ENCODE peak calls at places on chromosomes 6 and 20, in four cellular contexts. One of them, this sample, is unnamed. For H3K4me1, the result is how much of the 10 kb centered on the place peaks cover.

GRCh38 chr6:25084508-25084833 is 148.7 kb upstream of the RIPOR2 start:
- DNase-seq in transverse colon: no peak
- DNase-seq in H9: no peak
- DNase-seq in adipocyte: no peak
- DNase-seq in this sample: no peak

GRCh38 chr20:35009665-35010328 is 54.1 kb downstream of the MYH7B start:
- DNase-seq in transverse colon: no peak
- DNase-seq in H9: peak
- DNase-seq in adipocyte: no peak
- DNase-seq in this sample: no peak

GRCh38 chr6:137489410-137490371 is 4.5 kb downstream of the OLIG3 start:
- DNase-seq in transverse colon: no peak
- DNase-seq in H9: peak
- DNase-seq in adipocyte: no peak
- DNase-seq in this sample: no peak

GRCh38 chr20:36063916-36064660 is 90.5 kb upstream of the EPB41L1 start:
- DNase-seq in transverse colon: no peak
- DNase-seq in H9: no peak
- DNase-seq in adipocyte: peak
- DNase-seq in this sample: peak

GRCh38 chr6:32111424-32112066 is 2.4 kb upstream of the TNXB start:
- DNase-seq in transverse colon: no peak
- DNase-seq in H9: no peak
- DNase-seq in adipocyte: no peak
- DNase-seq in this sample: no peak

GRCh38 chr6:52999456-52999855 is 4.4 kb upstream of the GSTA4 start:
- DNase-seq in transverse colon: no peak
- DNase-seq in H9: no peak
- DNase-seq in adipocyte: no peak
- DNase-seq in this sample: no peak

GRCh38 chr6:16769986-16770376 is 8.7 kb upstream of the ATXN1 start:
- DNase-seq in transverse colon: no peak
- DNase-seq in H9: no peak
- DNase-seq in adipocyte: peak
- DNase-seq in this sample: no peak

GRCh38 chr20:62702886-62703852 is 5.5 kb upstream of the NTSR1 start:
- DNase-seq in transverse colon: no peak
- DNase-seq in H9: no peak
- DNase-seq in adipocyte: peak
- DNase-seq in this sample: no peak

GRCh38 chr20:62914970-62915457 is 11.3 kb downstream of the DIDO1 start:
- DNase-seq in transverse colon: no peak
- DNase-seq in H9: peak
- DNase-seq in adipocyte: peak
- DNase-seq in this sample: peak

GRCh38 chr6:35739645-35740517 is 3.0 kb downstream of the ARMC12 start:
- DNase-seq in transverse colon: no peak
- DNase-seq in H9: peak
- DNase-seq in adipocyte: no peak
- DNase-seq in this sample: peak

GRCh38 chr6:52598123-52598823 is 21.4 kb upstream of the TRAM2 start:
- DNase-seq in transverse colon: peak
- DNase-seq in H9: peak
- DNase-seq in adipocyte: peak
- DNase-seq in this sample: peak

GRCh38 chr20:45970646-45971424 is 1.2 kb downstream of the ZNF335 start:
- DNase-seq in transverse colon: peak
- DNase-seq in H9: peak
- DNase-seq in adipocyte: peak
- DNase-seq in this sample: peak

GRCh38 chr6:89430563-89430962 is 2.4 kb upstream of the ANKRD6 start:
- DNase-seq in transverse colon: no peak
- DNase-seq in H9: no peak
- DNase-seq in adipocyte: no peak
- DNase-seq in this sample: no peak

GRCh38 chr6:53979468-53980067 is 131.7 kb upstream of the MLIP start:
- DNase-seq in transverse colon: no peak
- DNase-seq in H9: no peak
- DNase-seq in adipocyte: peak
- DNase-seq in this sample: peak

GRCh38 chr6:1864496-1864895 is 254.8 kb downstream of the FOXC1 start:
- DNase-seq in transverse colon: no peak
- DNase-seq in H9: no peak
- DNase-seq in adipocyte: peak
- DNase-seq in this sample: no peak

GRCh38 chr6:13814938-13815575 is 700 bp upstream of the MCUR1 start:
- DNase-seq in transverse colon: no peak
- DNase-seq in H9: no peak
- DNase-seq in adipocyte: no peak
- DNase-seq in this sample: no peak

GRCh38 chr6:168865-169455 is 123.3 kb upstream of the DUSP22 start:
- DNase-seq in transverse colon: no peak
- DNase-seq in H9: no peak
- DNase-seq in adipocyte: peak
- DNase-seq in this sample: peak

GRCh38 chr20:63643966-63644365 is 9.3 kb downstream of the STMN3 start:
- DNase-seq in transverse colon: no peak
- DNase-seq in H9: no peak
- DNase-seq in adipocyte: no peak
- DNase-seq in this sample: no peak

GRCh38 chr6:9428416-9429172 is 986.3 kb downstream of the TFAP2A start:
- DNase-seq in transverse colon: no peak
- DNase-seq in H9: no peak
- DNase-seq in adipocyte: peak
- DNase-seq in this sample: no peak

GRCh38 chr6:29762781-29763214 is 39.6 kb downstream of the HLA-F start:
- DNase-seq in transverse colon: no peak
- DNase-seq in H9: no peak
- DNase-seq in adipocyte: peak
- DNase-seq in this sample: no peak

GRCh38 chr20:23782366-23782983 is 31.7 kb upstream of the CST1 start:
- DNase-seq in transverse colon: no peak
- DNase-seq in H9: peak
- DNase-seq in adipocyte: peak
- DNase-seq in this sample: peak

GRCh38 chr6:169861431-169862045 is 110.1 kb downstream of the ERMARD start:
- DNase-seq in transverse colon: no peak
- DNase-seq in H9: no peak
- DNase-seq in adipocyte: no peak
- DNase-seq in this sample: no peak

GRCh38 chr6:135475292-135475886 is 22.2 kb downstream of the AHI1 start:
- DNase-seq in transverse colon: no peak
- DNase-seq in H9: no peak
- DNase-seq in adipocyte: peak
- DNase-seq in this sample: no peak

GRCh38 chr6:134288538-134289203 is 29.2 kb downstream of the SGK1 start:
- DNase-seq in transverse colon: no peak
- DNase-seq in H9: no peak
- DNase-seq in adipocyte: peak
- DNase-seq in this sample: no peak

GRCh38 chr20:23386304-23387117 is 24.5 kb downstream of the GZF1 start:
- DNase-seq in transverse colon: no peak
- DNase-seq in H9: no peak
- DNase-seq in adipocyte: no peak
- DNase-seq in this sample: no peak

GRCh38 chr6:45667766-45668165 is 290.0 kb upstream of the SUPT3H start:
- DNase-seq in transverse colon: no peak
- DNase-seq in H9: no peak
- DNase-seq in adipocyte: no peak
- DNase-seq in this sample: no peak

GRCh38 chr6:170181338-170181690 is 109.6 kb downstream of the DLL1 start:
- DNase-seq in transverse colon: no peak
- DNase-seq in H9: no peak
- DNase-seq in adipocyte: no peak
- DNase-seq in this sample: no peak

GRCh38 chr6:122461885-122462284 is 9.7 kb downstream of the SERINC1 start:
- DNase-seq in transverse colon: no peak
- DNase-seq in H9: no peak
- DNase-seq in adipocyte: no peak
- DNase-seq in this sample: no peak
- H3K4me1 ChIP-seq in transverse colon: half or more
- H3K4me1 ChIP-seq in H9: under half
- H3K4me1 ChIP-seq in adipocyte: under half
- H3K4me1 ChIP-seq in this sample: under half

GRCh38 chr20:47765715-47766594 is 19.3 kb downstream of the SULF2 start:
- DNase-seq in transverse colon: no peak
- DNase-seq in H9: peak
- DNase-seq in adipocyte: no peak
- DNase-seq in this sample: peak
- H3K4me1 ChIP-seq in transverse colon: under half
- H3K4me1 ChIP-seq in H9: under half
- H3K4me1 ChIP-seq in adipocyte: under half
- H3K4me1 ChIP-seq in this sample: under half

GRCh38 chr20:6185268-6185667 is 62.4 kb upstream of the FERMT1 start:
- DNase-seq in transverse colon: no peak
- DNase-seq in H9: no peak
- DNase-seq in adipocyte: no peak
- DNase-seq in this sample: no peak
- H3K4me1 ChIP-seq in transverse colon: under half
- H3K4me1 ChIP-seq in H9: under half
- H3K4me1 ChIP-seq in adipocyte: under half
- H3K4me1 ChIP-seq in this sample: under half

GRCh38 chr6:157069585-157069984 is 253.7 kb downstream of the TMEM242 start:
- DNase-seq in transverse colon: no peak
- DNase-seq in H9: no peak
- DNase-seq in adipocyte: no peak
- DNase-seq in this sample: no peak
- H3K4me1 ChIP-seq in transverse colon: under half
- H3K4me1 ChIP-seq in H9: under half
- H3K4me1 ChIP-seq in adipocyte: under half
- H3K4me1 ChIP-seq in this sample: under half

GRCh38 chr6:30886897-30887255 is 2.6 kb downstream of the DDR1 start:
- DNase-seq in transverse colon: no peak
- DNase-seq in H9: no peak
- DNase-seq in adipocyte: no peak
- DNase-seq in this sample: no peak
- H3K4me1 ChIP-seq in transverse colon: under half
- H3K4me1 ChIP-seq in H9: under half
- H3K4me1 ChIP-seq in adipocyte: half or more
- H3K4me1 ChIP-seq in this sample: under half

DNA sequence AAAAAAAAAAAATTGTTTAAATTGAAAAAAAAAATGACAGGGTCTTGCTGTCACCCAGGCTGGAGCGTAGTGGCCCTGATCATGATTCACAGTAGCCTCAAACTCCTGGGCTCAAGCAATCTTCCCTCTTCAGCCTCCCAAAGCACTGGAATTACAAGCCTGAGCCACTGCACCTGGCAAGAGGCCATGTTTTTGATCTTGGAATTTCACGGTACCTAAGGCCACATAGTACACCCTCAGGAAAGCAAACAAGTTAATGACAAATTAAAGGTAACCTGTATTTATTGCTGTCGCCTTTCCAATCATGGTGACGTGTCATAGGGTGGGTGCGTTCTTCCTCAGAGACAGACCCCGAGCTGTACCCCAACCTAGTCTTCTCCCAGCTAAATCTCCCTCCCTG is 79.2 kb downstream of the LINC00237 start:
- DNase-seq in transverse colon: no peak
- DNase-seq in H9: no peak
- DNase-seq in adipocyte: no peak
- DNase-seq in this sample: no peak
- H3K4me1 ChIP-seq in transverse colon: under half
- H3K4me1 ChIP-seq in H9: under half
- H3K4me1 ChIP-seq in adipocyte: under half
- H3K4me1 ChIP-seq in this sample: under half

DNA sequence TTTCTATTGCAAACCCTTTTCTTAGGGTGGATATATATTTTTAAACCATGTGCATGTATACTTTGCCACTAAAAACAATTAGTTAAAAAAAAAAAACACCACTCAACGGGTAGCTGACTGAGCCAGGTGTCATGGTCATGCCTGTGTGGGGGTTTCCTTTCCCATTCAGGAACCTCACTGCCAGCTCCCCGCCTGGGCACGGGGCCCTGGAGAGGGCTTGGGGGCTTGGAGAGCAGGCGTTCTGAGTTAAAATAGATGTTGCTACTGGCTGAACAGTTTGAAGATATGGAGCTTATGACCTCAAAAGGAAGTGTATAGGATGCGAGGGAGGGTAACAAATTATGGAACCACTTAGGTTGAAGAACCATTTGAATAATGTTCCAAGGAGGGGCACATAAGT is 9.8 kb downstream of the STX16 start:
- DNase-seq in transverse colon: no peak
- DNase-seq in H9: no peak
- DNase-seq in adipocyte: no peak
- DNase-seq in this sample: no peak
- H3K4me1 ChIP-seq in transverse colon: under half
- H3K4me1 ChIP-seq in H9: under half
- H3K4me1 ChIP-seq in adipocyte: under half
- H3K4me1 ChIP-seq in this sample: under half

GRCh38 chr6:111681856-111682255 is 76.2 kb upstream of the TRAF3IP2 start:
- DNase-seq in transverse colon: no peak
- DNase-seq in H9: no peak
- DNase-seq in adipocyte: peak
- DNase-seq in this sample: no peak

GRCh38 chr6:111680013-111680712 is 74.5 kb upstream of the TRAF3IP2 start:
- DNase-seq in transverse colon: no peak
- DNase-seq in H9: no peak
- DNase-seq in adipocyte: no peak
- DNase-seq in this sample: no peak

GRCh38 chr6:111677186-111677990 is 71.7 kb upstream of the TRAF3IP2 start:
- DNase-seq in transverse colon: no peak
- DNase-seq in H9: no peak
- DNase-seq in adipocyte: no peak
- DNase-seq in this sample: no peak

GRCh38 chr6:111676383-111676782 is 70.7 kb upstream of the TRAF3IP2 start:
- DNase-seq in transverse colon: no peak
- DNase-seq in H9: no peak
- DNase-seq in adipocyte: no peak
- DNase-seq in this sample: no peak

DNA sequence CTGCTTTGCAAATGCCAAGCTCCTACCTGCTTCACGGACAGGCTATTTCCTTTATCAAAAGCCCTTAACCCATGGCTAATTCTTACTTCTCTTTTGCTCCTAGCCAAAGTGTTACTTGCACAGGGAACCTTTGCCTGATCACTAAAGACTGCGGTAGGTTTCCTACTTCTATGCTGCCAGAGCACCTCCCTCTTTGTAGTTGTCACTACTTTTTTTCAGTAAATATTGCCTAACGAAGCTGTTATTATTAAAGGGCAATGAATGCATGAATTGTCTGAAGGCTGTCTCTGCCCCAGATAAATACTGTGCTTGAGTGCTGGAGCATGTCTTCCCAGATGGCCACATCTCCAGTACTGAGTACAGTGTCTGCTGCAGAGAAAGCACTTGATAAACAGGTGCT is 73.4 kb upstream of the TRAF3IP2 start:
- DNase-seq in transverse colon: no peak
- DNase-seq in H9: no peak
- DNase-seq in adipocyte: no peak
- DNase-seq in this sample: no peak
- H3K4me1 ChIP-seq in transverse colon: half or more
- H3K4me1 ChIP-seq in H9: under half
- H3K4me1 ChIP-seq in adipocyte: under half
- H3K4me1 ChIP-seq in this sample: under half

This sample was measured in HAP-1.